ENCODE peak calls at places on chromosomes 11 and 22, in seven cellular contexts. One of them, this sample, is unnamed.

GRCh38 chr22:25054943-25055511 is 102.5 kb downstream of the KIAA1671 start:
- DNase-seq in colonic mucosa: no peak
- DNase-seq in ovary: no peak
- DNase-seq in upper lobe of right lung: no peak
- DNase-seq in OCI-LY7: no peak
- DNase-seq in AG04450: no peak
- DNase-seq in astrocyte: no peak
- DNase-seq in this sample: no peak

GRCh38 chr11:94604496-94604895 is 37.3 kb downstream of the PIWIL4 start:
- DNase-seq in colonic mucosa: no peak
- DNase-seq in ovary: no peak
- DNase-seq in upper lobe of right lung: no peak
- DNase-seq in OCI-LY7: no peak
- DNase-seq in AG04450: no peak
- DNase-seq in astrocyte: no peak
- DNase-seq in this sample: no peak

GRCh38 chr11:9273430-9274336 is 8.5 kb upstream of the DENND5A start:
- DNase-seq in colonic mucosa: no peak
- DNase-seq in ovary: no peak
- DNase-seq in upper lobe of right lung: no peak
- DNase-seq in OCI-LY7: no peak
- DNase-seq in AG04450: no peak
- DNase-seq in astrocyte: peak; percentile 41
- DNase-seq in this sample: no peak

GRCh38 chr22:47102081-47102480 is 339.6 kb downstream of the TBC1D22A start:
- DNase-seq in colonic mucosa: no peak
- DNase-seq in ovary: no peak
- DNase-seq in upper lobe of right lung: no peak
- DNase-seq in OCI-LY7: no peak
- DNase-seq in AG04450: no peak
- DNase-seq in astrocyte: no peak
- DNase-seq in this sample: no peak

GRCh38 chr11:15819679-15820286 is 536.6 kb downstream of the SOX6 start:
- DNase-seq in colonic mucosa: peak; percentile 86
- DNase-seq in ovary: peak; percentile 27
- DNase-seq in upper lobe of right lung: peak; percentile 87
- DNase-seq in OCI-LY7: peak; percentile 33
- DNase-seq in AG04450: no peak
- DNase-seq in astrocyte: no peak
- DNase-seq in this sample: peak; percentile 33

GRCh38 chr11:68271023-68271780 is 571 bp downstream of the C11orf24 start:
- DNase-seq in colonic mucosa: peak; percentile 62
- DNase-seq in ovary: peak; percentile 55
- DNase-seq in upper lobe of right lung: no peak
- DNase-seq in OCI-LY7: peak; percentile 90
- DNase-seq in AG04450: peak; percentile 61
- DNase-seq in astrocyte: peak; percentile 77
- DNase-seq in this sample: peak; percentile 90

GRCh38 chr11:89477175-89477574 is 14.0 kb downstream of the NOX4 start:
- DNase-seq in colonic mucosa: no peak
- DNase-seq in ovary: no peak
- DNase-seq in upper lobe of right lung: no peak
- DNase-seq in OCI-LY7: no peak
- DNase-seq in AG04450: no peak
- DNase-seq in astrocyte: no peak
- DNase-seq in this sample: no peak

GRCh38 chr11:133163463-133164419 is 368.6 kb downstream of the OPCML start:
- DNase-seq in colonic mucosa: peak; percentile 24
- DNase-seq in ovary: no peak
- DNase-seq in upper lobe of right lung: no peak
- DNase-seq in OCI-LY7: peak; percentile 30
- DNase-seq in AG04450: peak; percentile 15
- DNase-seq in astrocyte: peak; percentile 12
- DNase-seq in this sample: no peak

GRCh38 chr11:67434395-67434881 is 3.0 kb downstream of the PTPRCAP start:
- DNase-seq in colonic mucosa: no peak
- DNase-seq in ovary: no peak
- DNase-seq in upper lobe of right lung: no peak
- DNase-seq in OCI-LY7: no peak
- DNase-seq in AG04450: no peak
- DNase-seq in astrocyte: no peak
- DNase-seq in this sample: no peak

GRCh38 chr22:30582788-30583575 is 8.5 kb upstream of the GAL3ST1 start:
- DNase-seq in colonic mucosa: no peak
- DNase-seq in ovary: no peak
- DNase-seq in upper lobe of right lung: no peak
- DNase-seq in OCI-LY7: no peak
- DNase-seq in AG04450: no peak
- DNase-seq in astrocyte: no peak
- DNase-seq in this sample: no peak

GRCh38 chr22:47014946-47015345 is 252.5 kb downstream of the TBC1D22A start:
- DNase-seq in colonic mucosa: no peak
- DNase-seq in ovary: no peak
- DNase-seq in upper lobe of right lung: peak; percentile 40
- DNase-seq in OCI-LY7: no peak
- DNase-seq in AG04450: no peak
- DNase-seq in astrocyte: no peak
- DNase-seq in this sample: no peak

GRCh38 chr11:19472679-19473078 is 231.9 kb upstream of the E2F8 start:
- DNase-seq in colonic mucosa: no peak
- DNase-seq in ovary: no peak
- DNase-seq in upper lobe of right lung: no peak
- DNase-seq in OCI-LY7: no peak
- DNase-seq in AG04450: no peak
- DNase-seq in astrocyte: no peak
- DNase-seq in this sample: no peak

GRCh38 chr11:108122166-108122628 is 830 bp downstream of the ACAT1 start:
- DNase-seq in colonic mucosa: peak; percentile 45
- DNase-seq in ovary: no peak
- DNase-seq in upper lobe of right lung: no peak
- DNase-seq in OCI-LY7: no peak
- DNase-seq in AG04450: no peak
- DNase-seq in astrocyte: peak; percentile 16
- DNase-seq in this sample: no peak

GRCh38 chr11:85541683-85542082 is 85.5 kb downstream of the DLG2 start:
- DNase-seq in colonic mucosa: no peak
- DNase-seq in ovary: no peak
- DNase-seq in upper lobe of right lung: no peak
- DNase-seq in OCI-LY7: no peak
- DNase-seq in AG04450: no peak
- DNase-seq in astrocyte: no peak
- DNase-seq in this sample: no peak

GRCh38 chr11:123742334-123742733 is 874 bp upstream of the ZNF202 start:
- DNase-seq in colonic mucosa: no peak
- DNase-seq in ovary: no peak
- DNase-seq in upper lobe of right lung: no peak
- DNase-seq in OCI-LY7: no peak
- DNase-seq in AG04450: no peak
- DNase-seq in astrocyte: no peak
- DNase-seq in this sample: no peak

GRCh38 chr11:103543456-103543855 is 434.2 kb downstream of the DYNC2H1 start:
- DNase-seq in colonic mucosa: no peak
- DNase-seq in ovary: no peak
- DNase-seq in upper lobe of right lung: no peak
- DNase-seq in OCI-LY7: no peak
- DNase-seq in AG04450: no peak
- DNase-seq in astrocyte: no peak
- DNase-seq in this sample: no peak

GRCh38 chr11:85875505-85875904 is 20.3 kb downstream of the CCDC83 start:
- DNase-seq in colonic mucosa: no peak
- DNase-seq in ovary: no peak
- DNase-seq in upper lobe of right lung: no peak
- DNase-seq in OCI-LY7: no peak
- DNase-seq in AG04450: no peak
- DNase-seq in astrocyte: peak; percentile 72
- DNase-seq in this sample: peak; percentile 24

GRCh38 chr11:44407211-44407996 is 97.5 kb upstream of the ALX4 start:
- DNase-seq in colonic mucosa: no peak
- DNase-seq in ovary: no peak
- DNase-seq in upper lobe of right lung: no peak
- DNase-seq in OCI-LY7: no peak
- DNase-seq in AG04450: no peak
- DNase-seq in astrocyte: no peak
- DNase-seq in this sample: no peak

GRCh38 chr22:38655532-38656255 is 498 bp downstream of the FAM227A start:
- DNase-seq in colonic mucosa: no peak
- DNase-seq in ovary: no peak
- DNase-seq in upper lobe of right lung: no peak
- DNase-seq in OCI-LY7: peak; percentile 6
- DNase-seq in AG04450: no peak
- DNase-seq in astrocyte: no peak
- DNase-seq in this sample: peak; percentile 3

GRCh38 chr11:8689726-8690255 is 7.2 kb downstream of the RPL27A start:
- DNase-seq in colonic mucosa: no peak
- DNase-seq in ovary: no peak
- DNase-seq in upper lobe of right lung: no peak
- DNase-seq in OCI-LY7: peak; percentile 10
- DNase-seq in AG04450: no peak
- DNase-seq in astrocyte: peak; percentile 45
- DNase-seq in this sample: no peak

GRCh38 chr22:46500201-46500600 is 37.2 kb downstream of the CELSR1 start:
- DNase-seq in colonic mucosa: no peak
- DNase-seq in ovary: no peak
- DNase-seq in upper lobe of right lung: no peak
- DNase-seq in OCI-LY7: no peak
- DNase-seq in AG04450: no peak
- DNase-seq in astrocyte: no peak
- DNase-seq in this sample: no peak

GRCh38 chr22:50613291-50613981 is 12.8 kb downstream of the MAPK8IP2 start:
- DNase-seq in colonic mucosa: peak; percentile 90
- DNase-seq in ovary: peak; percentile 54
- DNase-seq in upper lobe of right lung: peak; percentile 92
- DNase-seq in OCI-LY7: no peak
- DNase-seq in AG04450: no peak
- DNase-seq in astrocyte: no peak
- DNase-seq in this sample: no peak

GRCh38 chr11:911031-911889 is 650 bp upstream of the CHID1 start:
- DNase-seq in colonic mucosa: peak; percentile 39
- DNase-seq in ovary: no peak
- DNase-seq in upper lobe of right lung: peak; percentile 83
- DNase-seq in OCI-LY7: no peak
- DNase-seq in AG04450: no peak
- DNase-seq in astrocyte: peak; percentile 74
- DNase-seq in this sample: peak; percentile 68

GRCh38 chr22:47605441-47605840 is 843.0 kb downstream of the TBC1D22A start:
- DNase-seq in colonic mucosa: no peak
- DNase-seq in ovary: no peak
- DNase-seq in upper lobe of right lung: peak; percentile 29
- DNase-seq in OCI-LY7: no peak
- DNase-seq in AG04450: no peak
- DNase-seq in astrocyte: no peak
- DNase-seq in this sample: no peak

DNA sequence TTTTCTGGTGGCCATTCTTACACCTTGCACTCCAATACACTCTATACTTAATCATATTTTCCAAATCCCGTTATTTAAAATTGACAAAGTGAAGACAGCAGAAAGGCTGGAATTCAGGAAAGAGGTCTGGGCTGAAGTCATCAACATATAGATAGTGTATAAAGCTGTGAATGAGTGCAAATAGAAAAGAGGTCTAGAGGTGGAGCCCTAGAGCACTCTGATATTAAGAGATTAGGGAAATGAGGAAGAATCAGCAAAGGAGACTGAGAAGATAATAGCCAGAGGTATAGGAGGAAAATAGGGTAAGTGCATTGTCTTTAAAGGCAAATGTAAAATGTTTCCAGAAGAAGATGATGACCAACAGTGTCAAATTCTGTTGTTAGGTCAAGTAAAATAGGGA is 7.9 kb downstream of the CTR9 start:
- DNase-seq in colonic mucosa: no peak
- DNase-seq in ovary: no peak
- DNase-seq in upper lobe of right lung: no peak
- DNase-seq in OCI-LY7: peak; percentile 24
- DNase-seq in AG04450: no peak
- DNase-seq in astrocyte: no peak
- DNase-seq in this sample: no peak
- TF ChIP-seq CTCF in colonic mucosa: no peak
- TF ChIP-seq CTCF in ovary: no peak
- TF ChIP-seq CTCF in upper lobe of right lung: no peak
- TF ChIP-seq CTCF in OCI-LY7: peak; percentile 76
- TF ChIP-seq CTCF in AG04450: peak; percentile 34
- TF ChIP-seq CTCF in astrocyte: no peak
- TF ChIP-seq CTCF in this sample: peak; percentile 13

GRCh38 chr11:69275178-69275577 is 18.8 kb upstream of the MYEOV start:
- DNase-seq in colonic mucosa: no peak
- DNase-seq in ovary: no peak
- DNase-seq in upper lobe of right lung: no peak
- DNase-seq in OCI-LY7: no peak
- DNase-seq in AG04450: no peak
- DNase-seq in astrocyte: no peak
- DNase-seq in this sample: no peak

GRCh38 chr11:69274531-69275016 is 19.4 kb upstream of the MYEOV start:
- DNase-seq in colonic mucosa: peak; percentile 90
- DNase-seq in ovary: no peak
- DNase-seq in upper lobe of right lung: peak; percentile 93
- DNase-seq in OCI-LY7: no peak
- DNase-seq in AG04450: no peak
- DNase-seq in astrocyte: no peak
- DNase-seq in this sample: peak; percentile 91

GRCh38 chr11:69276165-69276564 is 17.8 kb upstream of the MYEOV start:
- DNase-seq in colonic mucosa: no peak
- DNase-seq in ovary: no peak
- DNase-seq in upper lobe of right lung: no peak
- DNase-seq in OCI-LY7: no peak
- DNase-seq in AG04450: no peak
- DNase-seq in astrocyte: no peak
- DNase-seq in this sample: no peak

GRCh38 chr11:69278091-69278867 is 15.7 kb upstream of the MYEOV start:
- DNase-seq in colonic mucosa: peak; percentile 89
- DNase-seq in ovary: no peak
- DNase-seq in upper lobe of right lung: peak; percentile 85
- DNase-seq in OCI-LY7: no peak
- DNase-seq in AG04450: no peak
- DNase-seq in astrocyte: no peak
- DNase-seq in this sample: peak; percentile 26

GRCh38 chr11:69277074-69277809 is 16.7 kb upstream of the MYEOV start:
- DNase-seq in colonic mucosa: peak; percentile 67
- DNase-seq in ovary: no peak
- DNase-seq in upper lobe of right lung: peak; percentile 59
- DNase-seq in OCI-LY7: no peak
- DNase-seq in AG04450: no peak
- DNase-seq in astrocyte: no peak
- DNase-seq in this sample: no peak
- H3K27ac ChIP-seq in colonic mucosa: peak overlapping the region; percentile 29
- H3K27ac ChIP-seq in ovary: no peak overlapping the region
- H3K27ac ChIP-seq in upper lobe of right lung: no peak overlapping the region
- H3K27ac ChIP-seq in OCI-LY7: no peak overlapping the region
- H3K27ac ChIP-seq in AG04450: no peak overlapping the region
- H3K27ac ChIP-seq in astrocyte: no peak overlapping the region
- H3K27ac ChIP-seq in this sample: no peak overlapping the region

GRCh38 chr11:128208329-128209220 is 378.8 kb downstream of the ETS1 start:
- DNase-seq in colonic mucosa: no peak
- DNase-seq in ovary: peak; percentile 32
- DNase-seq in upper lobe of right lung: no peak
- DNase-seq in OCI-LY7: no peak
- DNase-seq in AG04450: peak; percentile 72
- DNase-seq in astrocyte: peak; percentile 97
- DNase-seq in this sample: peak; percentile 77
- TF ChIP-seq CTCF in colonic mucosa: no peak
- TF ChIP-seq CTCF in ovary: no peak
- TF ChIP-seq CTCF in upper lobe of right lung: no peak
- TF ChIP-seq CTCF in OCI-LY7: no peak
- TF ChIP-seq CTCF in AG04450: no peak
- TF ChIP-seq CTCF in astrocyte: no peak
- TF ChIP-seq CTCF in this sample: no peak

GRCh38 chr11:33630936-33631748 is 69.5 kb downstream of the C11orf91 start:
- DNase-seq in colonic mucosa: no peak
- DNase-seq in ovary: no peak
- DNase-seq in upper lobe of right lung: no peak
- DNase-seq in OCI-LY7: no peak
- DNase-seq in AG04450: no peak
- DNase-seq in astrocyte: no peak
- DNase-seq in this sample: no peak
- H3K27ac ChIP-seq in colonic mucosa: no peak overlapping the region
- H3K27ac ChIP-seq in ovary: no peak overlapping the region
- H3K27ac ChIP-seq in upper lobe of right lung: no peak overlapping the region
- H3K27ac ChIP-seq in OCI-LY7: no peak overlapping the region
- H3K27ac ChIP-seq in AG04450: no peak overlapping the region
- H3K27ac ChIP-seq in astrocyte: no peak overlapping the region
- H3K27ac ChIP-seq in this sample: peak overlapping the region; percentile 63